ENCODE peak calls at places on chromosomes 16 and 17, in eight cellular contexts. C, B, Z, S, E, G, Y and W are unnamed samples.

GRCh38 chr17:27666831-27667560 is 36.0 kb downstream of the LGALS9 start:
- DNase-seq in Z (no peak), E (no peak), C (no peak), Y (no peak), B (no peak), S (no peak), G (no peak), W (no peak)

GRCh38 chr16:52298769-52299168 is 248.2 kb downstream of the TOX3 start:
- DNase-seq in Z (no peak), B (no peak), Y (no peak), C (no peak), S (no peak), E (no peak), G (no peak), W (no peak)

GRCh38 chr16:55444754-55445485 is 34.1 kb upstream of the MMP2 start:
- DNase-seq in E (no peak), Y (no peak), B (no peak), C (no peak), Z (no peak), S (no peak), G (no peak), W (no peak)

GRCh38 chr16:75323198-75323597 is 71.8 kb upstream of the BCAR1 start:
- DNase-seq in S (no peak), C (peak; percentile 27), Z (peak; percentile 9), G (no peak), Y (no peak), B (no peak), E (no peak), W (no peak)

GRCh38 chr16:53872248-53873221 is 168.6 kb downstream of the FTO start:
- DNase-seq in G (no peak), Y (no peak), S (no peak), C (no peak), E (no peak), B (no peak), Z (peak; percentile 90), W (no peak)

GRCh38 chr16:72189865-72190371 is 18.0 kb upstream of the PMFBP1 start:
- DNase-seq in E (no peak), Z (peak; percentile 65), C (peak; percentile 27), S (no peak), Y (peak; percentile 27), B (no peak), G (no peak), W (no peak)

GRCh38 chr16:50207652-50208051 is 54.5 kb downstream of the TENT4B start:
- DNase-seq in Z (peak; percentile 85), E (no peak), G (no peak), C (peak; percentile 22), Y (no peak), B (no peak), S (no peak), W (no peak)

GRCh38 chr17:56149266-56150036 is 3.8 kb upstream of the ANKFN1 start:
- DNase-seq in E (no peak), G (no peak), S (no peak), Z (peak; percentile 58), Y (peak; percentile 44), C (no peak), B (no peak), W (no peak)

GRCh38 chr16:30473231-30474061 is 904 bp downstream of the ITGAL start:
- DNase-seq in G (no peak), E (no peak), Y (no peak), B (no peak), S (no peak), Z (no peak), C (no peak), W (no peak)

GRCh38 chr16:83627996-83628395 is 179.8 kb upstream of the HSBP1 start:
- DNase-seq in E (no peak), G (no peak), Y (no peak), S (no peak), Z (no peak), B (no peak), C (no peak), W (no peak)

DNA sequence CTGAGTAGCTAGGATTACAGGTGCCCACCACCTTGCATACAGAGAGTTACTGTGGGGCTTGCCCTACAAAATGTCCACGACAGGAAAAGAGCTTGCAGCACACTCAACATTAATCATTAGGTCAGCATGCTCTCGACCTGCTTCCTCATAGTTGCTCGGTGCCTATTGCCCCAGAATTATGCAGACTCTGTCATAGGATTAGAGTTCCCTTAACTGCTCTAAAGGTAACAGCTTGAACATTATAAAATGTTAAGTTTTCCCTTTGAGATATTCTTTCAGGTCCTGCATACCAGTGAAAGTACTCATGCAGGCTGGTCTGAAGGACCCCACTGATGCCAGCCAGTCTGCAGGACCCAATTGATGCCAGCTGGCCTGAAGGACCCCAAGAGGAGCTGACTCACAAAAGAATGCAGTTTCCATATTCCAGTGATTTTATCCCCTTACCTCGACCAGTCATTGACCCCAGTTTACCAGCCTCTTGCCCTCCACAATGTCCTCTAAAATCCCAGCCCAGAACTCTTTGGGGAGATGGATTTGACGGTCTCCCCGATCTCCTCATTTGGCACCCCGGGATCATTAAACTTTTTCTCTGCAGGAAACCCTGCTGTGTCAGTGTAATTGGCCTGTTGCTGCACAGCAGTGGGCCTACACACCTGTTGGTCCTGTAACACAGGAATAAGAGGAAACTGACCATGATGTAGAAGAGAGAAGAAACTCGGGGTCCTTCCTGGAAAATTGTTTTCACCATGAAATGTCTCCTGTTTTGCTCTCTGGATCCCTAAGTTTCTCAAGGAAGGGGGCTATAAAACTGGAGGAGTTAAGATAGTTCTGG is 10.6 kb downstream of the ICAM2 start:
- DNase-seq in Y (no peak), B (no peak), Z (peak; percentile 64), S (no peak), C (peak; percentile 85), G (no peak), E (no peak), W (no peak)
- TF ChIP-seq EZH2phosphoT487 in Y (no peak), B (no peak), Z (no peak), S (no peak), C (no peak), G (no peak), E (no peak), W (no peak)

GRCh38 chr16:80915079-80915450 is 91.6 kb downstream of the CMC2 start:
- DNase-seq in Z (no peak), E (no peak), Y (no peak), C (no peak), S (no peak), G (no peak), B (no peak), W (no peak)
- TF ChIP-seq EZH2phosphoT487 in Z (no peak), E (no peak), Y (no peak), C (no peak), S (no peak), G (no peak), B (no peak), W (no peak)

DNA sequence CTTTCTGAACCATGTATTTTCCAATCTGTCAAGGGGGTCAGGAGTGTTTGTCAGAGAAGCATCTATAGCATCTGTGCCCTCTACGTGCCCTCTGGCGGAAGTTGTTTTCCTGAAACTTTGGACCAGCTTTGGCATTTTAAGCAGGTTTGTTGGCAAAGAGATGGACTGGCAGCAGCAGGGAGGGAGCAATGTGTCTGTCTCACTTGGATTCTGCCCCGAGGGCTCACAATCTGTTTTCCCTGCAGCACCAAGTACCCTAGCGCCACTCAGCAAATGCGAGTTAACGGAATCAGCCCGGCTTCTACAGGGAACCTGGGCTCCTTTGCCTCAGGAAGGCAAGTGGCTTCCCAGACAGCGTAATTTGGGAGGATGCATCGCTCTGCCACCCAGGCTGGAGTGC is 17.4 kb downstream of the DUSP14 start:
- DNase-seq in C (no peak), E (no peak), Z (no peak), B (no peak), S (no peak), Y (no peak), G (no peak), W (no peak)
- TF ChIP-seq EZH2phosphoT487 in C (no peak), E (no peak), Z (no peak), B (no peak), S (no peak), Y (no peak), G (no peak), W (no peak)

GRCh38 chr17:46851029-46851741 is at the start of gene WNT9B:
- DNase-seq in B (no peak), S (peak; percentile 85), C (no peak), E (no peak), Z (peak; percentile 56), G (no peak), Y (peak; percentile 90), W (peak; percentile 83)

GRCh38 chr17:46854515-46854914 is 3.1 kb downstream of the WNT9B start:
- DNase-seq in E (no peak), Y (no peak), Z (no peak), B (no peak), S (no peak), C (no peak), G (no peak), W (no peak)

GRCh38 chr17:46857600-46857999 is 6.2 kb downstream of the WNT9B start:
- DNase-seq in G (no peak), B (no peak), E (no peak), S (no peak), C (no peak), Z (no peak), Y (no peak), W (no peak)

GRCh38 chr17:46853896-46854444 is 2.6 kb downstream of the WNT9B start:
- DNase-seq in C (peak; percentile 32), Z (peak; percentile 69), Y (peak; percentile 49), B (no peak), G (no peak), E (no peak), S (peak; percentile 50), W (no peak)

GRCh38 chr17:46854948-46855347 is 3.6 kb downstream of the WNT9B start:
- DNase-seq in B (no peak), G (no peak), Z (no peak), Y (no peak), C (no peak), S (no peak), E (no peak), W (no peak)
- TF ChIP-seq EZH2phosphoT487 in B (no peak), G (no peak), Z (no peak), Y (no peak), C (no peak), S (no peak), E (no peak), W (no peak)

DNA sequence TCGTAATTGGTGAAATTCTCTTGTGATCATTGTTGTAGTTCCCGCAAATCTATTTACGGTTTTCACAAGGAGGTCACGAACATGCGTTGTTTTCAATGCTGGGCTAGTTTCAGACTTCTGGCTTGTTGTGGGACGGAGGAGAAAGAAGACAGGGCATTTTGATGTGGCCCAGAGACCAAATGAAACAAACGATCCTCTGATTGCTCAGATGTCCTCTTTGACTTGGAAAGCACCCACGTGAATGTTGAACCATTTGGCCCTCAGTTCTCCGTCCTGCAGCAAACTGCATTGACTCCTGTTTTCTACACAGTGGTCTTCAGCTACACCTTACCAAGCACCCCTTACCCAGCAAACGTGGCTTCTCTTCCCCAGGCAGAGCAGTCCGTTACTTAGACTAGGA is 391.0 kb downstream of the WWOX start:
- DNase-seq in E (no peak), S (no peak), G (no peak), B (no peak), Y (no peak), Z (no peak), C (no peak), W (no peak)
- TF ChIP-seq EZH2phosphoT487 in E (no peak), S (no peak), G (no peak), B (no peak), Y (no peak), Z (no peak), C (no peak), W (no peak)